ENCODE peak calls at places on chromosome 9, in five cellular contexts. One of them, this sample, is unnamed. For H3K9me3 and H3K4me1, the result is how much of the 10 kb centered on the place peaks cover.

GRCh38 chr9:133048595-133048994 is 13.2 kb upstream of the CEL start:
- DNase-seq in heart left ventricle: no peak
- DNase-seq in esophagus squamous epithelium: no peak
- DNase-seq in CD8-positive, alpha-beta T cell: no peak
- DNase-seq in CD4-positive, CD25-positive, alpha-beta regulatory T cell: peak
- DNase-seq in this sample: no peak

GRCh38 chr9:130414910-130415746 is 29.6 kb upstream of the ASS1 start:
- DNase-seq in heart left ventricle: no peak
- DNase-seq in CD4-positive, CD25-positive, alpha-beta regulatory T cell: no peak
- DNase-seq in CD8-positive, alpha-beta T cell: no peak
- DNase-seq in esophagus squamous epithelium: no peak
- DNase-seq in this sample: no peak

GRCh38 chr9:36074870-36075532 is 38.3 kb downstream of the RECK start:
- DNase-seq in CD4-positive, CD25-positive, alpha-beta regulatory T cell: no peak
- DNase-seq in esophagus squamous epithelium: peak
- DNase-seq in heart left ventricle: peak
- DNase-seq in CD8-positive, alpha-beta T cell: no peak
- DNase-seq in this sample: no peak

GRCh38 chr9:29640507-29640906 is 2067.2 kb upstream of the C9orf72 start:
- DNase-seq in heart left ventricle: no peak
- DNase-seq in CD4-positive, CD25-positive, alpha-beta regulatory T cell: no peak
- DNase-seq in esophagus squamous epithelium: no peak
- DNase-seq in CD8-positive, alpha-beta T cell: no peak
- DNase-seq in this sample: no peak

GRCh38 chr9:133440884-133441283 is 18.7 kb downstream of the ADAMTS13 start:
- DNase-seq in CD4-positive, CD25-positive, alpha-beta regulatory T cell: peak
- DNase-seq in CD8-positive, alpha-beta T cell: no peak
- DNase-seq in heart left ventricle: no peak
- DNase-seq in esophagus squamous epithelium: no peak
- DNase-seq in this sample: no peak

GRCh38 chr9:81787747-81788632 is 98.6 kb upstream of the TLE1 start:
- DNase-seq in heart left ventricle: no peak
- DNase-seq in esophagus squamous epithelium: no peak
- DNase-seq in CD4-positive, CD25-positive, alpha-beta regulatory T cell: no peak
- DNase-seq in CD8-positive, alpha-beta T cell: no peak
- DNase-seq in this sample: no peak

GRCh38 chr9:129394011-129394919 is 216.2 kb upstream of the IER5L start:
- DNase-seq in esophagus squamous epithelium: no peak
- DNase-seq in heart left ventricle: no peak
- DNase-seq in CD8-positive, alpha-beta T cell: no peak
- DNase-seq in CD4-positive, CD25-positive, alpha-beta regulatory T cell: no peak
- DNase-seq in this sample: no peak

GRCh38 chr9:123318192-123318591 is 37.8 kb upstream of the CRB2 start:
- DNase-seq in heart left ventricle: no peak
- DNase-seq in CD8-positive, alpha-beta T cell: no peak
- DNase-seq in CD4-positive, CD25-positive, alpha-beta regulatory T cell: no peak
- DNase-seq in esophagus squamous epithelium: no peak
- DNase-seq in this sample: no peak

GRCh38 chr9:81370096-81370495 is 319.3 kb downstream of the TLE1 start:
- DNase-seq in CD4-positive, CD25-positive, alpha-beta regulatory T cell: no peak
- DNase-seq in esophagus squamous epithelium: no peak
- DNase-seq in heart left ventricle: no peak
- DNase-seq in CD8-positive, alpha-beta T cell: no peak
- DNase-seq in this sample: no peak

GRCh38 chr9:37746448-37747270 is 6.9 kb upstream of the TRMT10B start:
- DNase-seq in heart left ventricle: no peak
- DNase-seq in esophagus squamous epithelium: no peak
- DNase-seq in CD4-positive, CD25-positive, alpha-beta regulatory T cell: no peak
- DNase-seq in CD8-positive, alpha-beta T cell: no peak
- DNase-seq in this sample: no peak

GRCh38 chr9:119986205-119986604 is 593.8 kb downstream of the CDK5RAP2 start:
- DNase-seq in CD4-positive, CD25-positive, alpha-beta regulatory T cell: no peak
- DNase-seq in esophagus squamous epithelium: no peak
- DNase-seq in heart left ventricle: no peak
- DNase-seq in CD8-positive, alpha-beta T cell: no peak
- DNase-seq in this sample: no peak

GRCh38 chr9:93066978-93067603 is 8.6 kb downstream of the SUSD3 start:
- DNase-seq in esophagus squamous epithelium: no peak
- DNase-seq in heart left ventricle: no peak
- DNase-seq in CD4-positive, CD25-positive, alpha-beta regulatory T cell: no peak
- DNase-seq in CD8-positive, alpha-beta T cell: no peak
- DNase-seq in this sample: no peak

GRCh38 chr9:134522976-134523375 is 118.6 kb upstream of the COL5A1 start:
- DNase-seq in CD4-positive, CD25-positive, alpha-beta regulatory T cell: no peak
- DNase-seq in esophagus squamous epithelium: no peak
- DNase-seq in heart left ventricle: no peak
- DNase-seq in CD8-positive, alpha-beta T cell: no peak
- DNase-seq in this sample: no peak

GRCh38 chr9:113160571-113160970 is 9.8 kb downstream of the SLC31A2 start:
- DNase-seq in esophagus squamous epithelium: no peak
- DNase-seq in CD8-positive, alpha-beta T cell: no peak
- DNase-seq in CD4-positive, CD25-positive, alpha-beta regulatory T cell: no peak
- DNase-seq in heart left ventricle: no peak
- DNase-seq in this sample: no peak

GRCh38 chr9:81826541-81826906 is 101.7 kb upstream of the SPATA31D4 start:
- DNase-seq in heart left ventricle: peak
- DNase-seq in esophagus squamous epithelium: no peak
- DNase-seq in CD8-positive, alpha-beta T cell: no peak
- DNase-seq in CD4-positive, CD25-positive, alpha-beta regulatory T cell: no peak
- DNase-seq in this sample: no peak

GRCh38 chr9:37104183-37104889 is 16.0 kb upstream of the ZCCHC7 start:
- DNase-seq in CD4-positive, CD25-positive, alpha-beta regulatory T cell: no peak
- DNase-seq in heart left ventricle: no peak
- DNase-seq in esophagus squamous epithelium: no peak
- DNase-seq in CD8-positive, alpha-beta T cell: no peak
- DNase-seq in this sample: no peak

GRCh38 chr9:3825724-3826123 is 299.9 kb upstream of the RFX3 start:
- DNase-seq in CD8-positive, alpha-beta T cell: no peak
- DNase-seq in esophagus squamous epithelium: no peak
- DNase-seq in CD4-positive, CD25-positive, alpha-beta regulatory T cell: no peak
- DNase-seq in heart left ventricle: no peak
- DNase-seq in this sample: no peak

GRCh38 chr9:81268048-81268447 is 421.3 kb downstream of the TLE1 start:
- DNase-seq in CD8-positive, alpha-beta T cell: no peak
- DNase-seq in heart left ventricle: no peak
- DNase-seq in esophagus squamous epithelium: no peak
- DNase-seq in CD4-positive, CD25-positive, alpha-beta regulatory T cell: no peak
- DNase-seq in this sample: no peak

GRCh38 chr9:117809751-117810150 is 105.5 kb downstream of the TLR4 start:
- DNase-seq in CD4-positive, CD25-positive, alpha-beta regulatory T cell: no peak
- DNase-seq in heart left ventricle: no peak
- DNase-seq in esophagus squamous epithelium: no peak
- DNase-seq in CD8-positive, alpha-beta T cell: no peak
- DNase-seq in this sample: no peak

GRCh38 chr9:28821240-28821639 is 1248.0 kb upstream of the C9orf72 start:
- DNase-seq in CD8-positive, alpha-beta T cell: no peak
- DNase-seq in esophagus squamous epithelium: no peak
- DNase-seq in heart left ventricle: no peak
- DNase-seq in CD4-positive, CD25-positive, alpha-beta regulatory T cell: no peak
- DNase-seq in this sample: no peak

GRCh38 chr9:130542457-130543228 is 36.7 kb upstream of the FUBP3 start:
- DNase-seq in CD8-positive, alpha-beta T cell: no peak
- DNase-seq in heart left ventricle: no peak
- DNase-seq in esophagus squamous epithelium: no peak
- DNase-seq in CD4-positive, CD25-positive, alpha-beta regulatory T cell: no peak
- DNase-seq in this sample: no peak

GRCh38 chr9:15725953-15726352 is 173.1 kb downstream of the CCDC171 start:
- DNase-seq in CD8-positive, alpha-beta T cell: no peak
- DNase-seq in esophagus squamous epithelium: no peak
- DNase-seq in CD4-positive, CD25-positive, alpha-beta regulatory T cell: no peak
- DNase-seq in heart left ventricle: no peak
- DNase-seq in this sample: no peak

GRCh38 chr9:132769895-132770774 is 99.9 kb downstream of the GTF3C4 start:
- DNase-seq in CD8-positive, alpha-beta T cell: peak
- DNase-seq in heart left ventricle: peak
- DNase-seq in esophagus squamous epithelium: no peak
- DNase-seq in CD4-positive, CD25-positive, alpha-beta regulatory T cell: peak
- DNase-seq in this sample: peak

GRCh38 chr9:91131433-91131839 is 230.3 kb downstream of the AUH start:
- DNase-seq in CD4-positive, CD25-positive, alpha-beta regulatory T cell: peak
- DNase-seq in heart left ventricle: no peak
- DNase-seq in CD8-positive, alpha-beta T cell: peak
- DNase-seq in esophagus squamous epithelium: no peak
- DNase-seq in this sample: peak

GRCh38 chr9:82031538-82032280 is 43.1 kb downstream of the SPATA31D1 start:
- DNase-seq in esophagus squamous epithelium: no peak
- DNase-seq in CD8-positive, alpha-beta T cell: no peak
- DNase-seq in heart left ventricle: peak
- DNase-seq in CD4-positive, CD25-positive, alpha-beta regulatory T cell: no peak
- DNase-seq in this sample: no peak

GRCh38 chr9:27078685-27079084 is 30.3 kb upstream of the TEK start:
- DNase-seq in heart left ventricle: no peak
- DNase-seq in CD4-positive, CD25-positive, alpha-beta regulatory T cell: no peak
- DNase-seq in esophagus squamous epithelium: no peak
- DNase-seq in CD8-positive, alpha-beta T cell: no peak
- DNase-seq in this sample: no peak

GRCh38 chr9:121670447-121670846 is 19.0 kb downstream of the DAB2IP start:
- DNase-seq in heart left ventricle: no peak
- DNase-seq in esophagus squamous epithelium: no peak
- DNase-seq in CD4-positive, CD25-positive, alpha-beta regulatory T cell: no peak
- DNase-seq in CD8-positive, alpha-beta T cell: no peak
- DNase-seq in this sample: no peak

GRCh38 chr9:68548241-68548640 is 7.6 kb upstream of the TMEM252 start:
- DNase-seq in esophagus squamous epithelium: no peak
- DNase-seq in CD4-positive, CD25-positive, alpha-beta regulatory T cell: no peak
- DNase-seq in CD8-positive, alpha-beta T cell: no peak
- DNase-seq in heart left ventricle: no peak
- DNase-seq in this sample: no peak

GRCh38 chr9:112042244-112042638 is 132.9 kb downstream of the SUSD1 start:
- DNase-seq in esophagus squamous epithelium: no peak
- DNase-seq in CD4-positive, CD25-positive, alpha-beta regulatory T cell: no peak
- DNase-seq in heart left ventricle: no peak
- DNase-seq in CD8-positive, alpha-beta T cell: no peak
- DNase-seq in this sample: no peak

GRCh38 chr9:107875571-107875980 is 386.0 kb upstream of the KLF4 start:
- DNase-seq in CD8-positive, alpha-beta T cell: no peak
- DNase-seq in CD4-positive, CD25-positive, alpha-beta regulatory T cell: no peak
- DNase-seq in heart left ventricle: no peak
- DNase-seq in esophagus squamous epithelium: no peak
- DNase-seq in this sample: no peak

GRCh38 chr9:12874395-12874794 is 99.6 kb downstream of the LURAP1L start:
- DNase-seq in CD8-positive, alpha-beta T cell: no peak
- DNase-seq in CD4-positive, CD25-positive, alpha-beta regulatory T cell: no peak
- DNase-seq in heart left ventricle: no peak
- DNase-seq in esophagus squamous epithelium: no peak
- DNase-seq in this sample: no peak
- H3K9me3 ChIP-seq in CD8-positive, alpha-beta T cell: under half
- H3K9me3 ChIP-seq in CD4-positive, CD25-positive, alpha-beta regulatory T cell: under half
- H3K9me3 ChIP-seq in heart left ventricle: under half
- H3K9me3 ChIP-seq in esophagus squamous epithelium: under half
- H3K9me3 ChIP-seq in this sample: under half

DNA sequence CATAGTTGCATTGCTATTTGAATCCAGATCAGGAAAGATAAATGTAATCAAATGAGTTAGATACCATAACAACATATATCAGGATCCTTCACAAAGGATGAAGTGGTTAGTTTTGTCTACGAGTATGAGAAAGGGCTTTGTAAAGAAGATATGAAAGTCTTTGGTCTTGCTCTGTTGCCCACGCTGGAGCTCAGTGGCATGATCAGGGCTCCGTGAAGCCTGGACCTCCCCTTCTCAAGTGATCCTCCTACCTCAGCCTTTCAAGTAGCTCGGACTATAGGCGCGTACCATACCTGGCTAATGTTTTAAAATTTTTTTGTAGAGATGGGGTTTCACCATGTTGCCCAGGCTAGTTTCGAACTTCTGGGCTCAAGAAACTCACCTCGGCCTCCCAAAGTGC is 1.8 kb downstream of the SMC5 start:
- DNase-seq in heart left ventricle: no peak
- DNase-seq in CD4-positive, CD25-positive, alpha-beta regulatory T cell: no peak
- DNase-seq in esophagus squamous epithelium: no peak
- DNase-seq in CD8-positive, alpha-beta T cell: no peak
- DNase-seq in this sample: no peak
- H3K4me1 ChIP-seq in heart left ventricle: half or more
- H3K4me1 ChIP-seq in CD4-positive, CD25-positive, alpha-beta regulatory T cell: half or more
- H3K4me1 ChIP-seq in esophagus squamous epithelium: under half
- H3K4me1 ChIP-seq in CD8-positive, alpha-beta T cell: half or more
- H3K4me1 ChIP-seq in this sample: under half

GRCh38 chr9:128242124-128242523 is 33.7 kb downstream of the GOLGA2 start:
- DNase-seq in CD4-positive, CD25-positive, alpha-beta regulatory T cell: no peak
- DNase-seq in CD8-positive, alpha-beta T cell: no peak
- DNase-seq in esophagus squamous epithelium: no peak
- DNase-seq in heart left ventricle: no peak
- DNase-seq in this sample: no peak
- H3K27ac ChIP-seq in CD4-positive, CD25-positive, alpha-beta regulatory T cell: no peak
- H3K27ac ChIP-seq in CD8-positive, alpha-beta T cell: no peak
- H3K27ac ChIP-seq in esophagus squamous epithelium: no peak
- H3K27ac ChIP-seq in heart left ventricle: peak
- H3K27ac ChIP-seq in this sample: no peak

GRCh38 chr9:75814667-75815066 is 75.8 kb upstream of the PCSK5 start:
- DNase-seq in heart left ventricle: no peak
- DNase-seq in CD8-positive, alpha-beta T cell: no peak
- DNase-seq in esophagus squamous epithelium: no peak
- DNase-seq in CD4-positive, CD25-positive, alpha-beta regulatory T cell: no peak
- DNase-seq in this sample: no peak

GRCh38 chr9:75810063-75810462 is 80.4 kb upstream of the PCSK5 start:
- DNase-seq in heart left ventricle: no peak
- DNase-seq in CD4-positive, CD25-positive, alpha-beta regulatory T cell: no peak
- DNase-seq in esophagus squamous epithelium: no peak
- DNase-seq in CD8-positive, alpha-beta T cell: no peak
- DNase-seq in this sample: no peak

GRCh38 chr9:75811692-75812091 is 78.8 kb upstream of the PCSK5 start:
- DNase-seq in CD4-positive, CD25-positive, alpha-beta regulatory T cell: no peak
- DNase-seq in heart left ventricle: no peak
- DNase-seq in esophagus squamous epithelium: no peak
- DNase-seq in CD8-positive, alpha-beta T cell: no peak
- DNase-seq in this sample: no peak

GRCh38 chr9:75812139-75812538 is 78.3 kb upstream of the PCSK5 start:
- DNase-seq in CD4-positive, CD25-positive, alpha-beta regulatory T cell: no peak
- DNase-seq in heart left ventricle: no peak
- DNase-seq in esophagus squamous epithelium: no peak
- DNase-seq in CD8-positive, alpha-beta T cell: no peak
- DNase-seq in this sample: no peak
- H3K9me3 ChIP-seq in CD4-positive, CD25-positive, alpha-beta regulatory T cell: under half
- H3K9me3 ChIP-seq in heart left ventricle: under half
- H3K9me3 ChIP-seq in esophagus squamous epithelium: under half
- H3K9me3 ChIP-seq in CD8-positive, alpha-beta T cell: under half
- H3K9me3 ChIP-seq in this sample: under half

This sample was measured in effector memory CD4-positive, alpha-beta T cell.